ENCODE peak calls at places on chromosomes 1 and 21, in eight cellular contexts. B is epithelial cell of esophagus, X is NCI-H1092, J is NCI-H2029 treated with DMSO at 0.1 percent for 48 hours, E is lower leg skin, U is amygdala, D is EH, L is activated T-helper 1 cell treated with Interleukin-2 at 50 U/mL for 16 hours. H is an unnamed sample.

GRCh38 chr1:22808186-22808845 is 97.7 kb downstream of the EPHB2 start:
- DNase-seq in E (no peak), B (peak), X (no peak), J (no peak), L (no peak), D (peak), U (no peak), H (no peak)

GRCh38 chr1:10960954-10961833 is 51.3 kb upstream of the TARDBP start:
- DNase-seq in X (peak), B (peak), L (peak), D (peak), J (no peak), E (peak), U (peak), H (peak)

GRCh38 chr1:173603056-173603591 is at the start of gene SLC9C2:
- DNase-seq in L (no peak), B (no peak), E (no peak), D (peak), X (no peak), J (no peak), U (no peak), H (no peak)

GRCh38 chr1:231630558-231631205 is 4.1 kb downstream of the DISC1 start:
- DNase-seq in X (no peak), U (no peak), B (no peak), L (no peak), E (no peak), J (no peak), D (peak), H (no peak)

GRCh38 chr1:47997289-47998200 is at the start of gene TRABD2B:
- DNase-seq in B (peak), E (peak), D (peak), X (no peak), L (peak), U (peak), J (no peak), H (peak)

GRCh38 chr1:154476791-154477190 is 25.2 kb upstream of the TDRD10 start:
- DNase-seq in L (no peak), X (no peak), U (no peak), D (no peak), B (peak), E (peak), J (no peak), H (no peak)

GRCh38 chr21:46145840-46146691 is 9.3 kb downstream of the FTCD start:
- DNase-seq in D (no peak), E (no peak), J (no peak), U (no peak), X (no peak), L (no peak), B (no peak), H (no peak)

GRCh38 chr1:217718873-217719272 is 87.7 kb downstream of the SPATA17 start:
- DNase-seq in B (no peak), J (no peak), D (peak), U (no peak), L (no peak), X (no peak), E (no peak), H (no peak)

GRCh38 chr1:11640944-11641343 is 13.3 kb downstream of the FBXO2 start:
- DNase-seq in L (no peak), J (no peak), X (no peak), B (no peak), U (no peak), D (no peak), E (no peak), H (no peak)

GRCh38 chr21:46054447-46054846 is 43.5 kb upstream of the COL6A2 start:
- DNase-seq in L (no peak), B (no peak), X (no peak), D (peak), U (no peak), E (peak), J (no peak), H (no peak)

GRCh38 chr1:35885961-35886558 is 3.1 kb downstream of the AGO1 start:
- DNase-seq in D (no peak), E (no peak), L (no peak), B (no peak), U (no peak), X (no peak), J (peak), H (no peak)

GRCh38 chr1:2224621-2225020 is 3.5 kb upstream of the SKI start:
- DNase-seq in L (no peak), X (no peak), E (no peak), B (no peak), U (no peak), J (no peak), D (no peak), H (no peak)

GRCh38 chr1:203076031-203076511 is 9.7 kb downstream of the MYOG start:
- DNase-seq in J (no peak), B (no peak), U (no peak), X (no peak), D (no peak), L (no peak), E (no peak), H (no peak)

GRCh38 chr1:209747580-209748262 is 8.1 kb upstream of the TRAF3IP3 start:
- DNase-seq in L (peak), J (peak), X (no peak), E (peak), B (peak), D (peak), U (peak), H (peak)

GRCh38 chr1:224897501-224897900 is 32.0 kb upstream of the DNAH14 start:
- DNase-seq in B (peak), E (no peak), U (no peak), J (no peak), D (no peak), L (no peak), X (no peak), H (no peak)

GRCh38 chr21:42923553-42924432 is 1.6 kb downstream of the ERVH48-1 start:
- DNase-seq in D (peak), B (peak), L (peak), X (peak), E (peak), U (peak), J (peak), H (peak)

GRCh38 chr1:154851392-154852177 is 18.5 kb downstream of the KCNN3 start:
- DNase-seq in B (no peak), L (no peak), E (no peak), D (no peak), X (no peak), U (no peak), J (no peak), H (no peak)

GRCh38 chr1:24547195-24547594 is 8.7 kb upstream of the NCMAP start:
- DNase-seq in L (no peak), E (no peak), B (no peak), D (no peak), X (no peak), U (no peak), J (no peak), H (no peak)

GRCh38 chr1:171610385-171610784 is 11.7 kb upstream of the MYOCOS start:
- DNase-seq in X (no peak), J (no peak), E (no peak), B (peak), U (no peak), D (peak), L (no peak), H (no peak)

GRCh38 chr21:42313501-42313969 is 1.7 kb downstream of the TFF3 start:
- DNase-seq in E (peak), D (no peak), X (peak), B (no peak), L (no peak), U (no peak), J (no peak), H (no peak)

GRCh38 chr1:201676651-201677050 is 137.7 kb downstream of the NAV1 start:
- DNase-seq in J (no peak), D (no peak), B (no peak), E (no peak), L (no peak), X (no peak), U (no peak), H (no peak)

GRCh38 chr21:17818158-17819113 is 720 bp downstream of the C21orf91 start:
- DNase-seq in L (peak), B (peak), J (no peak), D (peak), E (peak), X (peak), U (peak), H (no peak)

GRCh38 chr1:226664413-226665101 is 74.5 kb downstream of the ITPKB start:
- DNase-seq in X (no peak), E (no peak), U (no peak), J (no peak), B (peak), D (peak), L (no peak), H (no peak)

GRCh38 chr1:18452550-18452949 is 28.2 kb upstream of the KLHDC7A start:
- DNase-seq in E (no peak), L (no peak), D (no peak), J (peak), U (no peak), X (no peak), B (no peak), H (no peak)

GRCh38 chr1:215710340-215710971 is 143.4 kb downstream of the KCTD3 start:
- DNase-seq in J (peak), E (no peak), X (peak), D (peak), B (peak), L (no peak), U (no peak), H (peak)

GRCh38 chr1:192580351-192580962 is 4.9 kb downstream of the RGS1 start:
- DNase-seq in X (no peak), U (no peak), D (peak), J (no peak), E (no peak), L (no peak), B (peak), H (no peak)

GRCh38 chr1:10755977-10756521 is 40.4 kb downstream of the CASZ1 start:
- DNase-seq in B (peak), L (peak), D (peak), E (peak), X (no peak), J (no peak), U (no peak), H (no peak)

GRCh38 chr1:72498393-72498792 is 216.1 kb upstream of the NEGR1 start:
- DNase-seq in J (no peak), D (no peak), B (no peak), E (no peak), X (no peak), L (no peak), U (no peak), H (no peak)

GRCh38 chr1:52186449-52186848 is 44.6 kb downstream of the ZFYVE9 start:
- DNase-seq in B (no peak), D (peak), L (no peak), E (no peak), U (no peak), X (no peak), J (no peak), H (no peak)

GRCh38 chr1:58584082-58584895 is 7.2 kb upstream of the TACSTD2 start:
- DNase-seq in D (peak), X (no peak), J (no peak), B (peak), U (no peak), L (no peak), E (no peak), H (no peak)

GRCh38 chr1:87140831-87141540 is 187.7 kb upstream of the LMO4 start:
- DNase-seq in E (no peak), U (no peak), D (peak), J (no peak), X (no peak), L (no peak), B (peak), H (no peak)

GRCh38 chr1:211589782-211590721 is 11.1 kb upstream of the SLC30A1 start:
- DNase-seq in L (no peak), U (no peak), X (no peak), J (no peak), B (peak), D (peak), E (peak), H (no peak)

GRCh38 chr1:14808768-14809167 is 210.3 kb downstream of the KAZN start:
- DNase-seq in J (no peak), B (no peak), X (no peak), E (no peak), D (no peak), L (no peak), U (no peak), H (no peak)

GRCh38 chr1:2343023-2343935 is 48.1 kb downstream of the MORN1 start:
- DNase-seq in E (no peak), X (no peak), J (no peak), L (no peak), D (no peak), U (no peak), B (no peak), H (no peak)

GRCh38 chr1:234535763-234536515 is 57.0 kb upstream of the TARBP1 start:
- DNase-seq in D (peak), L (no peak), B (no peak), U (peak), J (no peak), E (peak), X (no peak), H (no peak)

H was measured in NCI-H1048.